ENCODE peak calls at places on chromosomes 4 and X, in ten cellular contexts. I is CD4-positive, alpha-beta T cell; Z is GM20000; P is astrocyte of the cerebellum; O is mucosa of descending colon; R is left ventricle myocardium inferior; N is left lung; F is cardiac muscle cell; Q is lower lobe of right lung; L is AG04450. M is an unnamed sample.

GRCh38 chr4:5753766-5754528 is 42.9 kb downstream of the EVC start:
- DNase-seq in I (no peak), Z (no peak), P (peak; percentile 62), O (no peak), R (no peak), N (no peak), F (no peak), Q (no peak), L (peak; percentile 76), M (no peak)

GRCh38 chrX:145190801-145191389 is 56.4 kb upstream of the SPANXN1 start:
- DNase-seq in I (no peak), Z (no peak), P (no peak), O (no peak), R (no peak), N (no peak), F (peak; percentile 9), Q (no peak), L (no peak), M (peak; percentile 4)

GRCh38 chr4:145808021-145808650 is 128.2 kb downstream of the C4orf51 start:
- DNase-seq in I (no peak), Z (peak; percentile 49), P (peak; percentile 79), O (no peak), R (no peak), N (no peak), F (no peak), Q (no peak), L (peak; percentile 81), M (peak; percentile 41)

GRCh38 chr4:41866799-41867677 is 68.2 kb upstream of the TMEM33 start:
- DNase-seq in I (no peak), Z (no peak), P (no peak), O (no peak), R (no peak), N (no peak), F (peak; percentile 46), Q (no peak), L (no peak), M (no peak)

GRCh38 chr4:143489116-143489515 is 24.4 kb upstream of the SMARCA5 start:
- DNase-seq in I (no peak), Z (no peak), P (no peak), O (no peak), R (no peak), N (no peak), F (no peak), Q (no peak), L (no peak), M (no peak)

GRCh38 chr4:79913581-79913980 is 159.4 kb downstream of the ANTXR2 start:
- DNase-seq in I (no peak), Z (no peak), P (peak; percentile 51), O (no peak), R (no peak), N (no peak), F (peak; percentile 32), Q (no peak), L (peak; percentile 11), M (no peak)

GRCh38 chr4:39873823-39874222 is 103.9 kb downstream of the PDS5A start:
- DNase-seq in I (no peak), Z (no peak), P (no peak), O (no peak), R (no peak), N (no peak), F (no peak), Q (no peak), L (no peak), M (no peak)

GRCh38 chr4:78068481-78068880 is 11.4 kb downstream of the FRAS1 start:
- DNase-seq in I (no peak), Z (no peak), P (no peak), O (no peak), R (no peak), N (no peak), F (no peak), Q (no peak), L (no peak), M (no peak)

GRCh38 chrX:49838374-49838773 is 9.3 kb downstream of the PAGE4 start:
- DNase-seq in I (no peak), Z (peak; percentile 7), P (no peak), O (no peak), R (no peak), N (no peak), F (peak; percentile 22), Q (no peak), L (no peak), M (peak; percentile 40)

GRCh38 chrX:57977992-57978391 is 67.7 kb upstream of the ZXDA start:
- DNase-seq in I (no peak), Z (no peak), P (no peak), O (no peak), R (no peak), N (no peak), F (no peak), Q (no peak), L (no peak), M (no peak)

GRCh38 chr4:128282516-128282915 is 5.1 kb downstream of the PGRMC2 start:
- DNase-seq in I (no peak), Z (no peak), P (no peak), O (no peak), R (no peak), N (no peak), F (no peak), Q (no peak), L (no peak), M (no peak)

GRCh38 chr4:81635747-81636146 is 164.0 kb upstream of the RASGEF1B start:
- DNase-seq in I (no peak), Z (peak; percentile 5), P (no peak), O (peak; percentile 61), R (no peak), N (peak; percentile 84), F (peak; percentile 7), Q (peak; percentile 79), L (no peak), M (no peak)

GRCh38 chrX:69015156-69015555 is 150.1 kb downstream of the PJA1 start:
- DNase-seq in I (no peak), Z (no peak), P (no peak), O (no peak), R (no peak), N (no peak), F (no peak), Q (no peak), L (no peak), M (no peak)

GRCh38 chr4:6278801-6279197 is 9.1 kb downstream of the WFS1 start:
- DNase-seq in I (no peak), Z (peak; percentile 82), P (no peak), O (peak; percentile 48), R (peak; percentile 58), N (no peak), F (no peak), Q (no peak), L (no peak), M (peak; percentile 72)

GRCh38 chr4:38601244-38601915 is 62.6 kb upstream of the KLF3 start:
- DNase-seq in I (no peak), Z (no peak), P (peak; percentile 8), O (no peak), R (no peak), N (no peak), F (no peak), Q (no peak), L (peak; percentile 21), M (no peak)

GRCh38 chrX:30799327-30799726 is 89.7 kb downstream of the TAB3 start:
- DNase-seq in I (no peak), Z (no peak), P (no peak), O (no peak), R (no peak), N (no peak), F (no peak), Q (no peak), L (no peak), M (no peak)

GRCh38 chrX:134206221-134206620 is 30.8 kb upstream of the CCDC160 start:
- DNase-seq in I (no peak), Z (no peak), P (no peak), O (no peak), R (no peak), N (no peak), F (peak; percentile 52), Q (no peak), L (no peak), M (no peak)

GRCh38 chr4:76756416-76756815 is 141.5 kb downstream of the SOWAHB start:
- DNase-seq in I (no peak), Z (no peak), P (no peak), O (no peak), R (no peak), N (no peak), F (no peak), Q (no peak), L (no peak), M (no peak)

GRCh38 chr4:340011-340410 is 2.4 kb downstream of the ZNF141 start:
- DNase-seq in I (no peak), Z (no peak), P (no peak), O (no peak), R (no peak), N (no peak), F (no peak), Q (no peak), L (no peak), M (no peak)
- TF ChIP-seq CTCF in I (no peak), Z (no peak), P (peak; percentile 18), O (no peak), R (peak; percentile 28), N (peak; percentile 16), F (peak; percentile 13), Q (no peak), L (peak; percentile 14), M (no peak)

DNA sequence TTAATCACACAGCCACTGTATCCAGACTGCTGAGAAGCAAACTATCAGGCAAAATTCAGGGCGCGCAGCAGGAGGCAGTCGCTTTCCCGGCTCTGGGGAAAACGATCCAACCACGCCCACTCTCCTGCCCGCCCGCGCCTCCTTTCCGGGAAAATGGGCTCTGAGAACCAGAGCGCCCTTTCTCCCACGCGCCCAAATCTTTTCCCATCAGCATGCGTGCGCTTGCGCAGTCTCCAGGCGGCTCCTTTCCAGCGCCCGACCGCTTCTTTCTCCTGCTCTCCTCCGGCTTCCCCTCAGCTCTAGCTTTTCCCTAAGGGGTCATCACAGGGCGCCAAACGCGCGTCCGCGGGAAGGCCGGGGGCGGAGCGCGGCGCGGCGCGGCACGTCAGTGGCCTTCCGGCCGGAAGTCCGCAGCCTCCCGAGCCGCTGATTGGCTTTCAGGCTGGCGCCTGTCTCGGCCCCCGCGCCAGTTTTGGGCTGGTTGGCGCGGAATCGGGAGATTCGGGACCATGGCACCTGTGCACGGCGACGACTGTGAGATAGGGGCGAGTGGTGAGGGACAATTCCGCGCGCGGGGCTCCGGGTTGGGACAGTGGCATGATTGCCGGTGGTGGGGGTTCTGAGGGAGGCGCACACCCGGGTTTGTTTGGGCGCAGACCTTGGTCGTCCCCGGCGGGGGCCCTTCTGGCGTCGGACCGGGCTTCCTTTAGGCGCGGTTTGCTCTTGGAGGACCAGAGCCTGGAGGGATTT is at the start of gene POLA1:
- DNase-seq in I (peak; percentile 54), Z (peak; percentile 83), P (peak; percentile 89), O (peak; percentile 90), R (peak; percentile 92), N (peak; percentile 91), F (peak; percentile 99), Q (peak; percentile 91), L (peak; percentile 87), M (peak; percentile 82)
- TF ChIP-seq CTCF in I (no peak), Z (no peak), P (no peak), O (no peak), R (peak; percentile 33), N (no peak), F (peak; percentile 41), Q (peak; percentile 31), L (peak; percentile 33), M (no peak)

GRCh38 chr4:103786014-103786413 is 66.2 kb upstream of the TACR3 start:
- DNase-seq in I (no peak), Z (peak; percentile 26), P (peak; percentile 4), O (no peak), R (no peak), N (no peak), F (peak; percentile 48), Q (no peak), L (no peak), M (peak; percentile 18)
- TF ChIP-seq CTCF in I (no peak), Z (peak; percentile 50), P (peak; percentile 39), O (no peak), R (peak; percentile 23), N (no peak), F (peak; percentile 29), Q (peak; percentile 23), L (peak; percentile 3), M (peak; percentile 69)

GRCh38 chr4:116849620-116850019 is 235.8 kb downstream of the TRAM1L1 start:
- DNase-seq in I (no peak), Z (no peak), P (no peak), O (no peak), R (no peak), N (no peak), F (no peak), Q (no peak), L (no peak), M (no peak)
- TF ChIP-seq CTCF in I (no peak), Z (no peak), P (peak; percentile 15), O (no peak), R (no peak), N (no peak), F (no peak), Q (no peak), L (no peak), M (no peak)